ENCODE peak calls at places on chromosome 22, in six cellular contexts. P, J, W, C, X and S are unnamed samples.

GRCh38 chr22:39731481-39731880 is 160.9 kb downstream of the CACNA1I start:
- DNase-seq in J (no peak), C (no peak), W (no peak), X (no peak), P (no peak), S (no peak)

GRCh38 chr22:20646377-20646776 is 127.5 kb upstream of the SERPIND1 start:
- DNase-seq in P (no peak), C (no peak), J (no peak), X (no peak), W (no peak), S (no peak)

GRCh38 chr22:47033648-47034000 is 271.2 kb downstream of the TBC1D22A start:
- DNase-seq in C (no peak), X (peak), W (no peak), J (no peak), P (peak), S (no peak)

GRCh38 chr22:38694049-38694448 is 6.7 kb downstream of the JOSD1 start:
- DNase-seq in J (no peak), P (no peak), X (no peak), W (no peak), C (no peak), S (no peak)

GRCh38 chr22:35477911-35478582 is 62.6 kb upstream of the RASD2 start:
- DNase-seq in X (no peak), W (peak), J (no peak), P (peak), C (no peak), S (peak)

GRCh38 chr22:19179472-19180048 is 1.0 kb upstream of the SLC25A1 start:
- DNase-seq in P (peak), J (peak), W (peak), X (peak), C (peak), S (no peak)

GRCh38 chr22:39123811-39124668 is 27.0 kb downstream of the APOBEC3H start:
- DNase-seq in X (no peak), J (peak), C (peak), W (no peak), P (no peak), S (no peak)

GRCh38 chr22:22820626-22821025 is 67.0 kb upstream of the IGLL5 start:
- DNase-seq in P (no peak), C (no peak), X (no peak), J (no peak), W (no peak), S (no peak)

GRCh38 chr22:20606041-20606783 is 98.8 kb downstream of the MED15 start:
- DNase-seq in P (no peak), W (peak), J (peak), X (peak), C (peak), S (no peak)

GRCh38 chr22:39277135-39277607 is 32.4 kb upstream of the PDGFB start:
- DNase-seq in J (no peak), P (no peak), W (peak), X (no peak), C (no peak), S (peak)

GRCh38 chr22:43098356-43098755 is 9.2 kb upstream of the TTLL1 start:
- DNase-seq in C (no peak), P (no peak), X (no peak), J (no peak), W (no peak), S (no peak)

GRCh38 chr22:20587206-20587958 is 80.0 kb downstream of the MED15 start:
- DNase-seq in C (no peak), X (no peak), J (no peak), P (no peak), W (no peak), S (no peak)

GRCh38 chr22:30392661-30393321 is 4.0 kb upstream of the SEC14L2 start:
- DNase-seq in P (no peak), J (peak), X (no peak), C (peak), W (no peak), S (no peak)

GRCh38 chr22:40033586-40034380 is 39.0 kb downstream of the FAM83F start:
- DNase-seq in J (no peak), C (no peak), P (no peak), W (no peak), X (no peak), S (no peak)

GRCh38 chr22:46660604-46661201 is 40.5 kb downstream of the GRAMD4 start:
- DNase-seq in X (no peak), W (no peak), J (no peak), C (no peak), P (no peak), S (no peak)

GRCh38 chr22:20002098-20002497 is 14.5 kb downstream of the ARVCF start:
- DNase-seq in X (no peak), W (no peak), C (no peak), P (peak), J (no peak), S (no peak)

GRCh38 chr22:36405671-36406070 is 17.9 kb upstream of the MYH9 start:
- DNase-seq in P (no peak), W (no peak), X (peak), J (no peak), C (no peak), S (peak)

GRCh38 chr22:23289851-23290724 is 109.8 kb downstream of the BCR start:
- DNase-seq in J (peak), W (peak), C (peak), X (peak), P (peak), S (no peak)

GRCh38 chr22:35134637-35135036 is 68.7 kb downstream of the ISX start:
- DNase-seq in P (no peak), J (no peak), W (no peak), X (no peak), C (no peak), S (no peak)

GRCh38 chr22:47448231-47449035 is 686.0 kb downstream of the TBC1D22A start:
- DNase-seq in P (no peak), X (no peak), J (no peak), C (no peak), W (no peak), S (no peak)

GRCh38 chr22:39384750-39385480 is 14.7 kb upstream of the TAB1 start:
- DNase-seq in W (no peak), P (no peak), C (peak), X (no peak), J (no peak), S (no peak)

GRCh38 chr22:21760640-21761039 is 25.0 kb upstream of the YPEL1 start:
- DNase-seq in X (no peak), P (no peak), J (no peak), C (no peak), W (peak), S (no peak)

GRCh38 chr22:43446037-43446803 is 34.4 kb downstream of the MPPED1 start:
- DNase-seq in C (no peak), X (no peak), P (no peak), W (no peak), J (no peak), S (no peak)

GRCh38 chr22:36404436-36404835 is 16.7 kb upstream of the MYH9 start:
- DNase-seq in J (no peak), P (no peak), X (no peak), W (no peak), C (no peak), S (no peak)

GRCh38 chr22:32788884-32789624 is 12.5 kb upstream of the TIMP3 start:
- DNase-seq in X (peak), J (no peak), P (no peak), W (peak), C (no peak), S (no peak)

GRCh38 chr22:25057013-25057881 is 104.7 kb downstream of the KIAA1671 start:
- DNase-seq in W (no peak), P (peak), J (peak), X (peak), C (peak), S (no peak)

GRCh38 chr22:24893341-24894070 is 53.0 kb downstream of the LHFPL7 start:
- DNase-seq in W (no peak), P (no peak), J (no peak), X (peak), C (no peak), S (no peak)

GRCh38 chr22:47460870-47461269 is 698.4 kb downstream of the TBC1D22A start:
- DNase-seq in J (no peak), C (no peak), P (no peak), X (no peak), W (no peak), S (no peak)

GRCh38 chr22:27749597-27750225 is 51.8 kb downstream of the MN1 start:
- DNase-seq in P (no peak), X (peak), J (no peak), C (no peak), W (no peak), S (no peak)

GRCh38 chr22:48700566-48701295 is 1126.9 kb downstream of the BRD1 start:
- DNase-seq in J (no peak), W (no peak), X (peak), C (no peak), P (peak), S (no peak)
- TF ChIP-seq CTCF in J (no peak), W (no peak), X (no peak), C (no peak), P (no peak), S (no peak)

GRCh38 chr22:17119481-17120202 is 1.5 kb downstream of the TMEM121B start:
- DNase-seq in X (no peak), P (peak), C (no peak), J (no peak), W (no peak), S (no peak)
- TF ChIP-seq CTCF in X (peak), P (peak), C (no peak), J (no peak), W (peak), S (peak)

DNA sequence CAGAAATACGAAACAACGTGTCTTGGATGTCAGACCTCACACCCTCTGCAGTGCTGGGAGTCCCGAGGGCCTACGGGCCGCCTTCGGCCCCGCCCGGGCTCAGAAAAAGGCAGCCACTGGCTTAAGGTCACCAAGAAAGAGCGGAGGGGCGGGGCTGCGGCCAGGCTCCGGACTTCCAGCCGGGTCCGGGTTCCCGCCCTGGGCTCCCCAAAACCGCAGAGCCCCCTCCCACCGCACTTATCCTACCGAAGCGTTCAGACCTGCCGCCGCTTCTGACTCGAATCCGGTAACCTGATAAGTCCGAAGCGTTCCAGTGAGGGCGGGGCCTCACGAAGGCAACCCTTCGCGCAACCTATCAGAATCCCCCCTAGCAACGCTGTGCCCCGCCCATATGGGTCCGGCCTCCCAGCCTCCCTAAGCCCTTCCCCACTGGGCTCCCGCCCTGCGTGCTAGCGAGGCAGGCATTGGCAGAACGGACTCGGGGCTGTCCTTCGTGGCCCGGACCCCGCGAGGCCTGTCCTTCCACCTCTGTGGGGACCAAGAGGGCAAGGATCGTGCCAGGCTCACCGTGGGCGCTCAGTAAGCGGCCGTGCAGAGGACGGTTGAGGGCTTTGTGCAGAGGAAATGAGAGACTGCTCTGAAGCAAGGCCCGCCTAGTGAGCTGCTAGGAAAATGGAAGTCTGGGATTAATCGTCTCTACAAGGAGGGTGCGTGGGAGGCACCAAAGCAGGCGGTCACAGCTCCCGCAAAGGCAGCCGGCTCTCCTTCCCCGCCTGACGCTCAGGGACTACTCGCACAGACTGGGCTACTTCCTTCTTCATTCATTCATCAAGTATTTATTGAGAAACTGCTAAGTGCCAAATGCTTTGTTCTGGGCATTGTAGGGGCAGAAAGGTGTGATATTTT is at the start of gene NAGA:
- DNase-seq in J (peak), X (peak), W (peak), P (peak), C (peak), S (peak)
- TF ChIP-seq CTCF in J (no peak), X (no peak), W (no peak), P (no peak), C (no peak), S (no peak)

DNA sequence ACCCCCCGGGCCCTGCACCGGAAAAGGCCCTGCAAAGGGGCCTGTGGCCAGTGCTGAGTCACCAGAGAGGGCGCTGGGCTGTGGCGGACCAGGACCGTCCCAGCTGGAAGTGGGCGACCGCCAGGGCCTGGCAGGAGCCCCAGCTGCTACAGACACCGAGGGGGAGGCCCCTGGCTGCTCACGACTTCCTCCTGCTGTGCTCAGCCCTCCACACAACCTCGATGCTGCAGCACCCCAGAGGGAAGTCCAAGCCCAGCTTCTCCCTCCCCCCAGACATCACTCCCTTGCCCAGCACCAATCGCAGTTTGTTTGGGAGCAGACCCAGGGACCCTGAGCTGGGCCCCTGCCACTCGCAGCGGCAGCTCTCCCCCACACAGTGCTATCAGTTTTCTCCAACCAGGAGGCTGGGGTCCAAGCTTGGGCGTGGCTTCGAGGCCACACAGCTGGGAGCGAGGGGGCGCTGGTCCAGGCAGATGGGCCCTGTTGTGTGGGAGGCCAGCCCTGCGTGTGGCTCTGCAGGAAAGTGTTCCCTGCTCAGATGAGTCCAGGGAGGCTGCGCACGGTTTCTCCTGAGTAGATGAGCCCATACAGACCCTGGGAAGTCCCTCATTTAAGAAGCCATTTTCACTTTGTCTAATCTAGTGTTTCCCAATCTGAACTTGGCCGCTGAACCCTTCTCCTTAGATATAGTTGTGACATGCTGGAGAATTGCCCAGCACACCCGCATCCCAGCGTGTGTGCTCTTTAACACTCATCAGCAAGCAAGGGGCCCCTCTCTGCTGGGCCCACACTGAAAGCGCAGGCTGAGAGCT is 5.6 kb upstream of the SH3BP1 start:
- DNase-seq in W (peak), C (peak), P (peak), J (peak), X (peak), S (peak)
- TF ChIP-seq CTCF in W (peak), C (peak), P (no peak), J (peak), X (peak), S (no peak)

DNA sequence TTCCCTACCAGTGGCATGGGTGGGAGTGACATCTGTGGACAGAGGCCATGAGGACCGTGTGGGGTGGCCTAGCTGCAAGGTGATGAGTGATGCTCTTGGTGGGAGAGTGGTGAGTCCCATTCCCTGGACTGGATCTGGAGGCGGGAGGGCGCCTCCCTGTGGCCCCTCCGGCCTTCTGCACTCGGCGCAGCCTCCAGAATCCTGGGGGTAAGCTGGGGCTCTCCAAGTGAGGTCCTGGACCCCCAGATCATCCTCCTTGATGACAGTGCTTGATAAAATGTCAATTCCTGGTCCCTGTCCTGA is 32.3 kb upstream of the PRR5 start:
- DNase-seq in J (no peak), W (no peak), X (no peak), P (peak), C (no peak), S (no peak)
- TF ChIP-seq CTCF in J (no peak), W (peak), X (no peak), P (no peak), C (no peak), S (peak)

DNA sequence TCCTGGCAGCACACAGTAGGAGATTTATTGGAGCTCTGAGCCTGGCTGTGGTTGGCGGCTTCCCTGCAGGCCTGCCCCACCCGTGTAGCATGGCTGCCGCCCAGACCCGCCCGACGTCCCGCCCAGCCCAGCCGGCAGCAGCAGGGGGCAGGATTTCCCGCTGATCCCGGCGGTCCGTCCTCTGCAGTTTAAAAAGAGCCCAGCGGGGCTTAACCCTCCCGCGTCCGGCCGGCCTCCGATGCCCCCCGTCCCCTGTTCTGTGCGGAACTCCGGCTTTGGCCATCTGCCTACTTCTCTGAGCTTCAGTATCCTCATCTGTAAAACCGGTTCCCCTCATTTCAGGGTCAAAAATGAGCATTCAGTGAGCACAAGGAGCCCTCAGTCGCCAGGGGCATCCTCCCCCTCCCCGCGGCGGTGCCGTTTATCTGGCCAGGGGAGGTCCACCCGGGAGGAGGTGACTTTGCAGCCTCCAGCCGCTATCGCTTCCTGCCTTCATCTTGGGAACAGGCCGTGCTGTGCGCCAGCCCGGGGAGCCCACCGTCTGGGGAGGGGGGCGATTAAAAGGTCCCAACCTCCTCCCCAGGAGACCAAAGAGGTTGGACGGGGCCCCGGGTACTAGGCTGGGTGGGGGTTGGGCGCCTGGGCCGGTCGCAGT is at the start of gene GAS2L1:
- DNase-seq in C (peak), P (peak), X (peak), W (peak), J (peak), S (no peak)
- TF ChIP-seq CTCF in C (peak), P (peak), X (peak), W (peak), J (no peak), S (peak)